ENCODE peak calls at places on chromosomes 11 and 22, in eight cellular contexts. One of them, this sample, is unnamed.

GRCh38 chr22:23063539-23064380 is 6.6 kb upstream of the GNAZ start:
- DNase-seq in PC-3: no peak
- DNase-seq in body of pancreas: no peak
- DNase-seq in AG04450: no peak
- DNase-seq in CD8-positive, alpha-beta T cell: peak; percentile 8
- DNase-seq in aorta: peak; percentile 69
- DNase-seq in ovary: peak; percentile 10
- DNase-seq in CD8-positive, alpha-beta memory T cell: no peak
- DNase-seq in this sample: no peak

GRCh38 chr11:76888989-76889388 is 28.3 kb downstream of the ACER3 start:
- DNase-seq in PC-3: no peak
- DNase-seq in body of pancreas: no peak
- DNase-seq in AG04450: no peak
- DNase-seq in CD8-positive, alpha-beta T cell: no peak
- DNase-seq in aorta: no peak
- DNase-seq in ovary: no peak
- DNase-seq in CD8-positive, alpha-beta memory T cell: no peak
- DNase-seq in this sample: no peak

GRCh38 chr11:19753451-19754041 is 40.9 kb downstream of the NAV2 start:
- DNase-seq in PC-3: peak; percentile 25
- DNase-seq in body of pancreas: no peak
- DNase-seq in AG04450: no peak
- DNase-seq in CD8-positive, alpha-beta T cell: no peak
- DNase-seq in aorta: no peak
- DNase-seq in ovary: no peak
- DNase-seq in CD8-positive, alpha-beta memory T cell: no peak
- DNase-seq in this sample: no peak

GRCh38 chr11:15711311-15711710 is 596.6 kb downstream of the INSC start:
- DNase-seq in PC-3: no peak
- DNase-seq in body of pancreas: no peak
- DNase-seq in AG04450: no peak
- DNase-seq in CD8-positive, alpha-beta T cell: no peak
- DNase-seq in aorta: no peak
- DNase-seq in ovary: no peak
- DNase-seq in CD8-positive, alpha-beta memory T cell: no peak
- DNase-seq in this sample: no peak

GRCh38 chr22:28939394-28939793 is 56.0 kb downstream of the ZNRF3 start:
- DNase-seq in PC-3: no peak
- DNase-seq in body of pancreas: no peak
- DNase-seq in AG04450: no peak
- DNase-seq in CD8-positive, alpha-beta T cell: no peak
- DNase-seq in aorta: no peak
- DNase-seq in ovary: no peak
- DNase-seq in CD8-positive, alpha-beta memory T cell: no peak
- DNase-seq in this sample: no peak

GRCh38 chr22:24244144-24244787 is 616 bp downstream of the GGT5 start:
- DNase-seq in PC-3: no peak
- DNase-seq in body of pancreas: peak; percentile 31
- DNase-seq in AG04450: no peak
- DNase-seq in CD8-positive, alpha-beta T cell: no peak
- DNase-seq in aorta: peak; percentile 78
- DNase-seq in ovary: peak; percentile 61
- DNase-seq in CD8-positive, alpha-beta memory T cell: no peak
- DNase-seq in this sample: no peak

GRCh38 chr22:35743466-35743865 is 25.8 kb downstream of the APOL5 start:
- DNase-seq in PC-3: no peak
- DNase-seq in body of pancreas: no peak
- DNase-seq in AG04450: no peak
- DNase-seq in CD8-positive, alpha-beta T cell: no peak
- DNase-seq in aorta: no peak
- DNase-seq in ovary: no peak
- DNase-seq in CD8-positive, alpha-beta memory T cell: no peak
- DNase-seq in this sample: no peak

GRCh38 chr11:117668291-117668690 is 128.7 kb downstream of the DSCAML1 start:
- DNase-seq in PC-3: no peak
- DNase-seq in body of pancreas: no peak
- DNase-seq in AG04450: no peak
- DNase-seq in CD8-positive, alpha-beta T cell: no peak
- DNase-seq in aorta: no peak
- DNase-seq in ovary: no peak
- DNase-seq in CD8-positive, alpha-beta memory T cell: no peak
- DNase-seq in this sample: no peak

GRCh38 chr11:31437742-31438435 is 68.2 kb downstream of the DNAJC24 start:
- DNase-seq in PC-3: peak; percentile 71
- DNase-seq in body of pancreas: no peak
- DNase-seq in AG04450: peak; percentile 37
- DNase-seq in CD8-positive, alpha-beta T cell: no peak
- DNase-seq in aorta: no peak
- DNase-seq in ovary: no peak
- DNase-seq in CD8-positive, alpha-beta memory T cell: no peak
- DNase-seq in this sample: no peak

GRCh38 chr22:29668681-29669080 is 51.1 kb upstream of the CABP7 start:
- DNase-seq in PC-3: no peak
- DNase-seq in body of pancreas: no peak
- DNase-seq in AG04450: no peak
- DNase-seq in CD8-positive, alpha-beta T cell: no peak
- DNase-seq in aorta: no peak
- DNase-seq in ovary: no peak
- DNase-seq in CD8-positive, alpha-beta memory T cell: no peak
- DNase-seq in this sample: no peak

GRCh38 chr11:116916052-116916451 is 78.6 kb upstream of the APOA1 start:
- DNase-seq in PC-3: no peak
- DNase-seq in body of pancreas: no peak
- DNase-seq in AG04450: no peak
- DNase-seq in CD8-positive, alpha-beta T cell: no peak
- DNase-seq in aorta: no peak
- DNase-seq in ovary: no peak
- DNase-seq in CD8-positive, alpha-beta memory T cell: no peak
- DNase-seq in this sample: no peak

GRCh38 chr11:118359295-118359958 is at the start of gene UBE4A:
- DNase-seq in PC-3: peak; percentile 96
- DNase-seq in body of pancreas: peak; percentile 97
- DNase-seq in AG04450: peak; percentile 78
- DNase-seq in CD8-positive, alpha-beta T cell: peak; percentile 99
- DNase-seq in aorta: peak; percentile 99
- DNase-seq in ovary: peak; percentile 95
- DNase-seq in CD8-positive, alpha-beta memory T cell: peak; percentile 93
- DNase-seq in this sample: peak; percentile 95

GRCh38 chr11:43541993-43542392 is 138.5 kb upstream of the HSD17B12 start:
- DNase-seq in PC-3: no peak
- DNase-seq in body of pancreas: no peak
- DNase-seq in AG04450: no peak
- DNase-seq in CD8-positive, alpha-beta T cell: no peak
- DNase-seq in aorta: no peak
- DNase-seq in ovary: peak; percentile 75
- DNase-seq in CD8-positive, alpha-beta memory T cell: no peak
- DNase-seq in this sample: no peak

GRCh38 chr22:45445031-45445710 is 31.7 kb downstream of the RIBC2 start:
- DNase-seq in PC-3: no peak
- DNase-seq in body of pancreas: no peak
- DNase-seq in AG04450: no peak
- DNase-seq in CD8-positive, alpha-beta T cell: no peak
- DNase-seq in aorta: no peak
- DNase-seq in ovary: no peak
- DNase-seq in CD8-positive, alpha-beta memory T cell: no peak
- DNase-seq in this sample: no peak

GRCh38 chr11:99371257-99371656 is 350.5 kb downstream of the CNTN5 start:
- DNase-seq in PC-3: peak; percentile 39
- DNase-seq in body of pancreas: no peak
- DNase-seq in AG04450: no peak
- DNase-seq in CD8-positive, alpha-beta T cell: no peak
- DNase-seq in aorta: no peak
- DNase-seq in ovary: no peak
- DNase-seq in CD8-positive, alpha-beta memory T cell: no peak
- DNase-seq in this sample: no peak

GRCh38 chr11:61679893-61680621 is at the start of gene DAGLA:
- DNase-seq in PC-3: peak; percentile 81
- DNase-seq in body of pancreas: peak; percentile 84
- DNase-seq in AG04450: no peak
- DNase-seq in CD8-positive, alpha-beta T cell: peak; percentile 76
- DNase-seq in aorta: peak; percentile 91
- DNase-seq in ovary: peak; percentile 70
- DNase-seq in CD8-positive, alpha-beta memory T cell: peak; percentile 74
- DNase-seq in this sample: peak; percentile 71
- H3K27ac ChIP-seq in PC-3: no peak within 1 kb of the TSS
- H3K27ac ChIP-seq in body of pancreas: peak within 1 kb of the TSS; percentile 21
- H3K27ac ChIP-seq in AG04450: no peak within 1 kb of the TSS
- H3K27ac ChIP-seq in CD8-positive, alpha-beta T cell: no peak within 1 kb of the TSS
- H3K27ac ChIP-seq in aorta: no peak within 1 kb of the TSS
- H3K27ac ChIP-seq in ovary: peak within 1 kb of the TSS; percentile 35
- H3K27ac ChIP-seq in CD8-positive, alpha-beta memory T cell: no peak within 1 kb of the TSS
- H3K27ac ChIP-seq in this sample: no peak within 1 kb of the TSS

GRCh38 chr11:110337570-110338193 is 41.3 kb upstream of the RDX start:
- DNase-seq in PC-3: peak; percentile 87
- DNase-seq in body of pancreas: peak; percentile 18
- DNase-seq in AG04450: no peak
- DNase-seq in CD8-positive, alpha-beta T cell: no peak
- DNase-seq in aorta: no peak
- DNase-seq in ovary: no peak
- DNase-seq in CD8-positive, alpha-beta memory T cell: no peak
- DNase-seq in this sample: no peak
- H3K27ac ChIP-seq in PC-3: no peak overlapping the region
- H3K27ac ChIP-seq in body of pancreas: no peak overlapping the region
- H3K27ac ChIP-seq in AG04450: no peak overlapping the region
- H3K27ac ChIP-seq in CD8-positive, alpha-beta T cell: no peak overlapping the region
- H3K27ac ChIP-seq in aorta: no peak overlapping the region
- H3K27ac ChIP-seq in ovary: no peak overlapping the region
- H3K27ac ChIP-seq in CD8-positive, alpha-beta memory T cell: no peak overlapping the region
- H3K27ac ChIP-seq in this sample: no peak overlapping the region

DNA sequence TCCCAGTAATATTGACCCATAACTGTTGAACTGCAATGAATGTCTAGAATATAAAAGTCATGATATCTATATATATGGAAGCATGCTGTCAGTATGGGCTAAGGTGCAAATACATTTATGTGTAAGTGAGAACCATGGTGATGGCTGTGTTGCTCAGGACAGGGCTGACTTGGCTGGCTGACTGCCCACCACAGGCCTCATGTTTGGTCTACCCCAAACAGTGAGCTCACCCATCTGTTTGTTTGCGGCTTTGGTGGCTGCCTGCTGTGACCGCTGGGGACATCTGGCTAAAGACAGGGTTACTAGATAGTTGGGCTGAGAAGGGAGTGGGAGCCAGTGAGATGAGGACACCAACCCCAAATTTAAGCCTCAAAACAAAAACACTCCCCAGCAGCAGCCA is 6.3 kb downstream of the CD44 start:
- DNase-seq in PC-3: peak; percentile 81
- DNase-seq in body of pancreas: peak; percentile 46
- DNase-seq in AG04450: no peak
- DNase-seq in CD8-positive, alpha-beta T cell: peak; percentile 39
- DNase-seq in aorta: peak; percentile 73
- DNase-seq in ovary: no peak
- DNase-seq in CD8-positive, alpha-beta memory T cell: no peak
- DNase-seq in this sample: no peak
- H3K27ac ChIP-seq in PC-3: peak overlapping the region; percentile 82
- H3K27ac ChIP-seq in body of pancreas: no peak overlapping the region
- H3K27ac ChIP-seq in AG04450: peak overlapping the region; percentile 2
- H3K27ac ChIP-seq in CD8-positive, alpha-beta T cell: peak overlapping the region; percentile 54
- H3K27ac ChIP-seq in aorta: peak overlapping the region; percentile 18
- H3K27ac ChIP-seq in ovary: no peak overlapping the region
- H3K27ac ChIP-seq in CD8-positive, alpha-beta memory T cell: peak overlapping the region; percentile 35
- H3K27ac ChIP-seq in this sample: peak overlapping the region; percentile 73

GRCh38 chr11:65401073-65401802 is 14.8 kb downstream of the FRMD8 start:
- DNase-seq in PC-3: no peak
- DNase-seq in body of pancreas: no peak
- DNase-seq in AG04450: no peak
- DNase-seq in CD8-positive, alpha-beta T cell: no peak
- DNase-seq in aorta: no peak
- DNase-seq in ovary: no peak
- DNase-seq in CD8-positive, alpha-beta memory T cell: no peak
- DNase-seq in this sample: no peak

GRCh38 chr11:65402790-65403189 is 16.4 kb downstream of the FRMD8 start:
- DNase-seq in PC-3: no peak
- DNase-seq in body of pancreas: no peak
- DNase-seq in AG04450: no peak
- DNase-seq in CD8-positive, alpha-beta T cell: no peak
- DNase-seq in aorta: no peak
- DNase-seq in ovary: no peak
- DNase-seq in CD8-positive, alpha-beta memory T cell: no peak
- DNase-seq in this sample: no peak

GRCh38 chr11:65403607-65404121 is 17.2 kb downstream of the FRMD8 start:
- DNase-seq in PC-3: no peak
- DNase-seq in body of pancreas: no peak
- DNase-seq in AG04450: no peak
- DNase-seq in CD8-positive, alpha-beta T cell: no peak
- DNase-seq in aorta: no peak
- DNase-seq in ovary: no peak
- DNase-seq in CD8-positive, alpha-beta memory T cell: no peak
- DNase-seq in this sample: no peak

GRCh38 chr11:65400295-65401072 is 14.0 kb downstream of the FRMD8 start:
- DNase-seq in PC-3: no peak
- DNase-seq in body of pancreas: no peak
- DNase-seq in AG04450: no peak
- DNase-seq in CD8-positive, alpha-beta T cell: no peak
- DNase-seq in aorta: no peak
- DNase-seq in ovary: no peak
- DNase-seq in CD8-positive, alpha-beta memory T cell: no peak
- DNase-seq in this sample: no peak

GRCh38 chr11:65401803-65402248 is 15.4 kb downstream of the FRMD8 start:
- DNase-seq in PC-3: no peak
- DNase-seq in body of pancreas: no peak
- DNase-seq in AG04450: no peak
- DNase-seq in CD8-positive, alpha-beta T cell: no peak
- DNase-seq in aorta: no peak
- DNase-seq in ovary: no peak
- DNase-seq in CD8-positive, alpha-beta memory T cell: no peak
- DNase-seq in this sample: no peak
- H3K27ac ChIP-seq in PC-3: no peak overlapping the region
- H3K27ac ChIP-seq in body of pancreas: no peak overlapping the region
- H3K27ac ChIP-seq in AG04450: no peak overlapping the region
- H3K27ac ChIP-seq in CD8-positive, alpha-beta T cell: no peak overlapping the region
- H3K27ac ChIP-seq in aorta: no peak overlapping the region
- H3K27ac ChIP-seq in ovary: no peak overlapping the region
- H3K27ac ChIP-seq in CD8-positive, alpha-beta memory T cell: no peak overlapping the region
- H3K27ac ChIP-seq in this sample: no peak overlapping the region

GRCh38 chr11:9626778-9627394 is 37.0 kb upstream of the SWAP70 start:
- DNase-seq in PC-3: no peak
- DNase-seq in body of pancreas: no peak
- DNase-seq in AG04450: no peak
- DNase-seq in CD8-positive, alpha-beta T cell: no peak
- DNase-seq in aorta: no peak
- DNase-seq in ovary: no peak
- DNase-seq in CD8-positive, alpha-beta memory T cell: no peak
- DNase-seq in this sample: no peak
- H3K27ac ChIP-seq in PC-3: no peak overlapping the region
- H3K27ac ChIP-seq in body of pancreas: no peak overlapping the region
- H3K27ac ChIP-seq in AG04450: no peak overlapping the region
- H3K27ac ChIP-seq in CD8-positive, alpha-beta T cell: no peak overlapping the region
- H3K27ac ChIP-seq in aorta: no peak overlapping the region
- H3K27ac ChIP-seq in ovary: no peak overlapping the region
- H3K27ac ChIP-seq in CD8-positive, alpha-beta memory T cell: no peak overlapping the region
- H3K27ac ChIP-seq in this sample: no peak overlapping the region

This sample was measured in CD4-positive, alpha-beta memory T cell.